ENCODE peak calls at places on chromosomes 11 and 22, in four cellular contexts. One of them, this sample, is unnamed.

GRCh38 chr22:33270596-33270995 is 212.4 kb upstream of the SYN3 start:
- DNase-seq in astrocyte of the cerebellum: no peak
- DNase-seq in pancreas: no peak
- DNase-seq in H1: no peak
- DNase-seq in this sample: no peak

GRCh38 chr22:33350961-33351360 is 292.8 kb upstream of the SYN3 start:
- DNase-seq in astrocyte of the cerebellum: no peak
- DNase-seq in pancreas: no peak
- DNase-seq in H1: no peak
- DNase-seq in this sample: no peak

GRCh38 chr11:1694064-1694845 is 2.7 kb upstream of the KRTAP5-6 start:
- DNase-seq in pancreas: peak
- DNase-seq in astrocyte of the cerebellum: peak
- DNase-seq in H1: peak
- DNase-seq in this sample: peak

GRCh38 chr11:66011239-66011784 is 496 bp upstream of the CST6 start:
- DNase-seq in H1: no peak
- DNase-seq in pancreas: peak
- DNase-seq in astrocyte of the cerebellum: no peak
- DNase-seq in this sample: no peak

GRCh38 chr11:118180300-118180703 is 3.9 kb upstream of the SCN2B start:
- DNase-seq in pancreas: no peak
- DNase-seq in astrocyte of the cerebellum: no peak
- DNase-seq in H1: peak
- DNase-seq in this sample: no peak

GRCh38 chr11:1152316-1153104 is 5.2 kb upstream of the MUC5AC start:
- DNase-seq in pancreas: no peak
- DNase-seq in astrocyte of the cerebellum: peak
- DNase-seq in H1: no peak
- DNase-seq in this sample: no peak

GRCh38 chr22:23248583-23248982 is 68.3 kb downstream of the BCR start:
- DNase-seq in H1: no peak
- DNase-seq in astrocyte of the cerebellum: peak
- DNase-seq in pancreas: no peak
- DNase-seq in this sample: no peak

GRCh38 chr11:46603704-46604308 is 10.0 kb upstream of the AMBRA1 start:
- DNase-seq in astrocyte of the cerebellum: no peak
- DNase-seq in H1: no peak
- DNase-seq in pancreas: no peak
- DNase-seq in this sample: no peak

GRCh38 chr11:81092517-81092916 is 1641.1 kb downstream of the FAM181B start:
- DNase-seq in pancreas: no peak
- DNase-seq in astrocyte of the cerebellum: no peak
- DNase-seq in H1: no peak
- DNase-seq in this sample: no peak

GRCh38 chr11:79100093-79100704 is 340.6 kb downstream of the TENM4 start:
- DNase-seq in H1: peak
- DNase-seq in astrocyte of the cerebellum: no peak
- DNase-seq in pancreas: peak
- DNase-seq in this sample: no peak

GRCh38 chr11:46181387-46181786 is 60.1 kb upstream of the PHF21A start:
- DNase-seq in H1: no peak
- DNase-seq in pancreas: no peak
- DNase-seq in astrocyte of the cerebellum: no peak
- DNase-seq in this sample: no peak

GRCh38 chr22:21657361-21658118 is 8.3 kb upstream of the PPIL2 start:
- DNase-seq in H1: peak
- DNase-seq in astrocyte of the cerebellum: no peak
- DNase-seq in pancreas: peak
- DNase-seq in this sample: no peak
- TF ChIP-seq CTCF in H1: no peak
- TF ChIP-seq CTCF in astrocyte of the cerebellum: no peak
- TF ChIP-seq CTCF in pancreas: peak
- TF ChIP-seq CTCF in this sample: no peak

DNA sequence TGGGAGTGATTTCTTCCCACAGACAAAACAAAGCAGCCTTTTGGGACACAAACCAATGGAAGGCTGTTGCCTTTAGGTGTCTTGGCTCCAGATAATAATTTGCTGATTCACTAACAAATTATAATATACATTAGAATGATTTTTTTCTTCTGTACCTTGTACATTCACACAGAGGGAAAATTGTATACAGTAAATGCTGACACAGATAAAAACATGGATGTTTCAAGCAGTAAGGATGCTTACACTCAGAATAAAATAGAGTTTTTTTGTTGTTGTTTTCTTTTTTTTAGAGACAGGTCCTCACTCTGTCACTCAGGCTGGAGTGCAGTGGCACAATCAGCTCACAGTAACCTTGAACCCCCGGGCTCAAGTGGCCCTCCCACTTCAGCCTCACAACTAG is 109.2 kb upstream of the TRPC6 start:
- DNase-seq in pancreas: no peak
- DNase-seq in H1: no peak
- DNase-seq in astrocyte of the cerebellum: no peak
- DNase-seq in this sample: no peak
- TF ChIP-seq CTCF in pancreas: no peak
- TF ChIP-seq CTCF in H1: no peak
- TF ChIP-seq CTCF in astrocyte of the cerebellum: no peak
- TF ChIP-seq CTCF in this sample: no peak

DNA sequence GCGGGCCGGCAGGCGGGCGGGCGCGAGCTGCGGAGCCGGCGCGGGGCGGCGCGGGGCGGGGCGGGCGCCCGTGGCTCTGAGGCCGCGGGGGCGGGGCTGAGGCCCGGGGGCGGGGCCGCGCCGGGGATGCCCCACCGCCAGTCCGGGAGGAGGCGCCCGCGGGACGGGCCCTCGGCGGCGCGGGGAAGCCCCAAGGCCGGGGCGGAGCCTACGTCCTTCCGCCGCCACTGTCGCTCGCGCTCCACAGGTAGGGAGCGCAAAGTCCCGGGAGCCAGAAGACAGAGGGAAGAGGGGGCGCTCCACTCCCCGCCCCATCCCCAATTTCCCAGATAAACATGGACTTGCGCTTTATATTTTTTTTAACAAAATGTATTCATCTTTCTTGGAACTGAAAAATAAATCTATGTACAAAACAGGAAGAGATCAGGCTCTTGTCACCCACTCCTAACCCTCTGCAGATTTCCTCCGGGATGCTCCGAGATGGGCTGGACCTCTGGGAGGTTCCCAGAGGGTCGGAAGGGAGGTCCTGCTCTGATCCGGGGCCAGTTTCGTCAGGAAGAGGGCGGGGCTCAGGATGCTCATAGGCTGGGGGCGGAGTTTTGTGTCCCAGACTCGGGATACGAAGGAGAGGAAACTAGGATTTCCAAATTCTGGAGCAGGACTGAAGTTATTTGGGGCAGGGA is at the start of gene MAP4K2:
- DNase-seq in astrocyte of the cerebellum: peak
- DNase-seq in pancreas: peak
- DNase-seq in H1: peak
- DNase-seq in this sample: peak
- TF ChIP-seq CTCF in astrocyte of the cerebellum: no peak
- TF ChIP-seq CTCF in pancreas: no peak
- TF ChIP-seq CTCF in H1: peak
- TF ChIP-seq CTCF in this sample: no peak

DNA sequence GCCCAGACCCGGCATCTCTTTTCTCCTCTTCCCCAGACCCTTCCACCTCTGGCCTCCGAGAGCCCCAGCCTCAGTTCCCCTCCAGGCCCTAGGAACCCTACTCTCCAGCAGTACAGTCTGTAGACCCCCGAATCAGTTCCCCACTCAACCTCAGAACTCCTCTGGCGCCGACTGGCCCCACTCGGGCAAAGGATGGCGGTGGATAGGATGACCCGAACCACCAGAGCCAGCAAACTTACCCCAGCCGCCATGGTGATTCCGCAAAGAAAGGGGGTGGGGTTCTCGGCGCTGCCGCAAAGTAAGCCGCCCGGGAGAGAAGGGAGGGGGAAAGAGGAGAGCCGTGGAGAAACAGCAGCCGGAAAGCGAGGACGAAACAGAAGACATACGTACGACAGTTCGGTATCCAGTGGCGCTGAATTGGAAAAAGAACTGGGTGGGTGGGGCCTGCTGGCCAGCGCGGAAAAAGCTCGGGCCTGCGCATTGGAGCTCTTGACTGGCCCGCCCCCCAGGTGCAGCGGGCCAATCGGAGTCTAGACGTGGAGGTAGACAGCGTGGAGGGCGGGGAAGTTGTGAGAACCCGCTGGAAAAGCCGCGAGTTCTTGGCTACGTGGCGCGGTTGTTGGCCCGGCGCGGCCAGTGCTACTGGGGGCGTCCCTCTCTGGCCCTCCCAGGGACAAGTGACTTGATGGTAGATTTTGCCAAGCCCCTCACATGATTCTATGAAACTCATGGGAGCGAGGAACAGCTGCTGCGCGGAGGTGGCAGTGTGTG is at the start of gene EEF1G:
- DNase-seq in pancreas: peak
- DNase-seq in astrocyte of the cerebellum: peak
- DNase-seq in H1: peak
- DNase-seq in this sample: peak
- TF ChIP-seq CTCF in pancreas: no peak
- TF ChIP-seq CTCF in astrocyte of the cerebellum: no peak
- TF ChIP-seq CTCF in H1: no peak
- TF ChIP-seq CTCF in this sample: no peak